ENCODE peak calls at places on chromosome 13, in seven cellular contexts. H, W, V, G, A, B and Z are unnamed samples.

GRCh38 chr13:98187862-98188261 is 10.8 kb upstream of the RNF113B start:
- DNase-seq in B (no peak), V (no peak), G (no peak), H (no peak), W (no peak), A (no peak), Z (peak)

GRCh38 chr13:63625869-63626268 is 2210.2 kb upstream of the PCDH20 start:
- DNase-seq in V (no peak), B (peak), A (no peak), G (no peak), H (no peak), W (no peak), Z (no peak)

GRCh38 chr13:21111546-21111945 is 50.2 kb upstream of the LATS2 start:
- DNase-seq in W (no peak), B (no peak), H (no peak), G (no peak), A (no peak), V (no peak), Z (no peak)

GRCh38 chr13:27170521-27171243 is 929 bp downstream of the USP12 start:
- DNase-seq in H (peak), B (peak), G (peak), V (peak), W (peak), A (peak), Z (peak)

GRCh38 chr13:41931337-41931736 is 29.6 kb downstream of the VWA8 start:
- DNase-seq in A (no peak), W (no peak), H (no peak), B (no peak), V (no peak), G (no peak), Z (no peak)

GRCh38 chr13:75830842-75831241 is 194.7 kb downstream of the LMO7 start:
- DNase-seq in V (no peak), H (no peak), G (no peak), W (no peak), A (no peak), B (no peak), Z (no peak)

GRCh38 chr13:113545455-113545930 is 39.1 kb upstream of the TFDP1 start:
- DNase-seq in A (no peak), B (no peak), G (no peak), H (no peak), W (no peak), V (no peak), Z (no peak)

GRCh38 chr13:94992277-94992989 is 280.1 kb upstream of the SOX21 start:
- DNase-seq in H (no peak), W (no peak), B (no peak), V (no peak), A (no peak), G (no peak), Z (no peak)

GRCh38 chr13:30088312-30088855 is 219.0 kb downstream of the KATNAL1 start:
- DNase-seq in H (no peak), V (no peak), G (no peak), A (no peak), B (peak), W (no peak), Z (no peak)

GRCh38 chr13:112782433-112783010 is 92.7 kb downstream of the ATP11A start:
- DNase-seq in B (no peak), G (no peak), W (no peak), V (no peak), A (no peak), H (no peak), Z (no peak)

GRCh38 chr13:36432106-36432544 is at the start of gene CCNA1:
- DNase-seq in H (no peak), A (peak), G (peak), B (peak), V (peak), W (peak), Z (peak)

GRCh38 chr13:108437496-108437895 is 168.0 kb downstream of the TNFSF13B start:
- DNase-seq in G (no peak), B (no peak), A (no peak), V (no peak), H (no peak), W (no peak), Z (no peak)

GRCh38 chr13:53201454-53202225 is 173.0 kb downstream of the OLFM4 start:
- DNase-seq in V (peak), W (peak), G (no peak), A (no peak), B (no peak), H (no peak), Z (peak)

GRCh38 chr13:51271528-51272070 is 49.4 kb downstream of the FAM124A start:
- DNase-seq in H (no peak), W (no peak), G (no peak), V (no peak), A (no peak), B (no peak), Z (no peak)

GRCh38 chr13:60090579-60090978 is 73.1 kb downstream of the DIAPH3 start:
- DNase-seq in W (no peak), H (no peak), V (no peak), G (no peak), B (no peak), A (no peak), Z (no peak)

GRCh38 chr13:43257765-43258164 is 234.4 kb downstream of the DNAJC15 start:
- DNase-seq in G (no peak), V (no peak), W (no peak), A (no peak), H (no peak), B (no peak), Z (no peak)

GRCh38 chr13:50104493-50104892 is 89.2 kb downstream of the KCNRG start:
- DNase-seq in V (no peak), W (no peak), A (no peak), H (no peak), B (no peak), G (no peak), Z (no peak)

GRCh38 chr13:23160241-23161175 is 20.3 kb upstream of the SGCG start:
- DNase-seq in V (peak), H (no peak), W (peak), B (peak), A (no peak), G (no peak), Z (no peak)

GRCh38 chr13:44768233-44768632 is 192.1 kb upstream of the TSC22D1 start:
- DNase-seq in W (no peak), G (peak), B (no peak), A (no peak), V (no peak), H (peak), Z (no peak)

GRCh38 chr13:44815507-44816074 is 173.7 kb downstream of the NUFIP1 start:
- DNase-seq in G (peak), A (peak), B (peak), V (no peak), W (no peak), H (peak), Z (peak)

GRCh38 chr13:112965573-112966115 is 3.4 kb upstream of the MCF2L start:
- DNase-seq in G (no peak), H (no peak), B (no peak), A (no peak), V (no peak), W (no peak), Z (no peak)

GRCh38 chr13:51797664-51798488 is 6.1 kb downstream of the DHRS12 start:
- DNase-seq in H (no peak), V (peak), G (peak), A (peak), W (no peak), B (peak), Z (no peak)

GRCh38 chr13:112101360-112101930 is 34.5 kb downstream of the SOX1 start:
- DNase-seq in H (no peak), V (no peak), W (no peak), G (no peak), A (no peak), B (no peak), Z (no peak)

GRCh38 chr13:36806102-36806501 is 12.9 kb upstream of the RFXAP start:
- DNase-seq in W (no peak), H (no peak), B (no peak), A (no peak), V (no peak), G (no peak), Z (no peak)

GRCh38 chr13:30339721-30340366 is 32.5 kb upstream of the KATNAL1 start:
- DNase-seq in V (no peak), A (no peak), G (no peak), H (no peak), B (peak), W (no peak), Z (no peak)

GRCh38 chr13:30196025-30196424 is 111.3 kb downstream of the KATNAL1 start:
- DNase-seq in A (no peak), V (peak), B (no peak), W (no peak), G (no peak), H (no peak), Z (no peak)

GRCh38 chr13:91520952-91521351 is 122.5 kb downstream of the GPC5 start:
- DNase-seq in G (no peak), H (no peak), A (no peak), B (no peak), W (no peak), V (no peak), Z (no peak)

GRCh38 chr13:44451109-44451508 is 77.5 kb downstream of the SERP2 start:
- DNase-seq in G (no peak), V (no peak), H (no peak), W (no peak), B (no peak), A (peak), Z (no peak)

GRCh38 chr13:77521194-77521593 is 14.3 kb upstream of the SCEL start:
- DNase-seq in W (no peak), V (no peak), B (no peak), A (no peak), G (no peak), H (no peak), Z (no peak)

GRCh38 chr13:37263881-37264280 is 158.4 kb upstream of the CSNK1A1L start:
- DNase-seq in A (no peak), V (peak), G (no peak), B (no peak), W (no peak), H (no peak), Z (no peak)

GRCh38 chr13:114077938-114078335 is 54.5 kb downstream of the RASA3 start:
- DNase-seq in W (no peak), V (no peak), G (no peak), A (no peak), B (no peak), H (no peak), Z (no peak)